ENCODE peak calls at places on chromosome 5, in seven cellular contexts. V is HCT116, B is WERI-Rb-1, I is fibroblast of pulmonary artery, C is heart left ventricle, A is breast epithelium, D is astrocyte. H is an unnamed sample.

GRCh38 chr5:97043511-97043910 is 98.9 kb downstream of the LIX1 start:
- DNase-seq in V (no peak), B (no peak), I (no peak), C (no peak), A (no peak), D (no peak), H (no peak)

GRCh38 chr5:171355302-171355724 is 32.3 kb upstream of the NPM1 start:
- DNase-seq in V (no peak), B (no peak), I (no peak), C (no peak), A (no peak), D (no peak), H (no peak)

GRCh38 chr5:125381290-125381689 is 634.9 kb upstream of the ZNF608 start:
- DNase-seq in V (no peak), B (no peak), I (no peak), C (no peak), A (no peak), D (no peak), H (no peak)

GRCh38 chr5:1805326-1805725 is 4.1 kb downstream of the NDUFS6 start:
- DNase-seq in V (no peak), B (no peak), I (no peak), C (no peak), A (no peak), D (no peak), H (no peak)

GRCh38 chr5:55003432-55004065 is 18.2 kb upstream of the ESM1 start:
- DNase-seq in V (no peak), B (no peak), I (no peak), C (no peak), A (no peak), D (no peak), H (no peak)

GRCh38 chr5:32805966-32806626 is 95.0 kb downstream of the NPR3 start:
- DNase-seq in V (no peak), B (no peak), I (peak; percentile 56), C (no peak), A (no peak), D (peak; percentile 70), H (peak; percentile 85)

GRCh38 chr5:149063017-149063687 is at the start of gene SH3TC2:
- DNase-seq in V (peak; percentile 72), B (no peak), I (peak; percentile 68), C (peak; percentile 69), A (peak; percentile 48), D (peak; percentile 32), H (peak; percentile 73)

GRCh38 chr5:139562847-139563246 is 1.7 kb downstream of the UBE2D2 start:
- DNase-seq in V (no peak), B (no peak), I (peak; percentile 6), C (no peak), A (no peak), D (no peak), H (no peak)

GRCh38 chr5:145479271-145479670 is 355.9 kb downstream of the PRELID2 start:
- DNase-seq in V (no peak), B (no peak), I (peak; percentile 41), C (no peak), A (no peak), D (peak; percentile 48), H (peak; percentile 44)

GRCh38 chr5:176822041-176822425 is 11.7 kb downstream of the UNC5A start:
- DNase-seq in V (no peak), B (no peak), I (no peak), C (no peak), A (no peak), D (no peak), H (no peak)

GRCh38 chr5:170751631-170752030 is 31.9 kb upstream of the GABRP start:
- DNase-seq in V (no peak), B (no peak), I (no peak), C (no peak), A (no peak), D (no peak), H (no peak)

GRCh38 chr5:160054831-160055230 is 45.9 kb downstream of the TTC1 start:
- DNase-seq in V (no peak), B (no peak), I (no peak), C (no peak), A (no peak), D (peak; percentile 17), H (peak; percentile 21)

GRCh38 chr5:103442756-103443155 is 119.8 kb downstream of the NUDT12 start:
- DNase-seq in V (no peak), B (no peak), I (no peak), C (no peak), A (no peak), D (no peak), H (no peak)

GRCh38 chr5:91170266-91170665 is 212.9 kb downstream of the ARRDC3 start:
- DNase-seq in V (no peak), B (no peak), I (peak; percentile 74), C (no peak), A (no peak), D (peak; percentile 70), H (peak; percentile 84)

GRCh38 chr5:38853753-38854470 is 8.1 kb downstream of the OSMR start:
- DNase-seq in V (peak; percentile 51), B (no peak), I (peak; percentile 93), C (no peak), A (no peak), D (peak; percentile 97), H (peak; percentile 91)

GRCh38 chr5:18811616-18812015 is 1176.4 kb downstream of the CDH18 start:
- DNase-seq in V (no peak), B (peak; percentile 76), I (no peak), C (no peak), A (no peak), D (no peak), H (no peak)

GRCh38 chr5:173903396-173904140 is 15.4 kb downstream of the CPEB4 start:
- DNase-seq in V (no peak), B (no peak), I (no peak), C (no peak), A (no peak), D (no peak), H (no peak)

GRCh38 chr5:171630047-171630669 is 155.5 kb upstream of the SMIM23 start:
- DNase-seq in V (peak; percentile 41), B (peak; percentile 76), I (peak; percentile 46), C (peak; percentile 68), A (no peak), D (peak; percentile 39), H (peak; percentile 16)

GRCh38 chr5:151427258-151427657 is 20.1 kb upstream of the SLC36A1 start:
- DNase-seq in V (no peak), B (no peak), I (no peak), C (no peak), A (no peak), D (no peak), H (no peak)

GRCh38 chr5:65999061-65999723 is 72.8 kb downstream of the ERBIN start:
- DNase-seq in V (no peak), B (no peak), I (no peak), C (no peak), A (no peak), D (no peak), H (no peak)
- H3K4me3 ChIP-seq in V (no peak overlapping the region), B (no peak overlapping the region), I (no peak overlapping the region), C (no peak overlapping the region), A (no peak overlapping the region), D (no peak overlapping the region), H (no peak overlapping the region)

GRCh38 chr5:307794-308579 is 13.5 kb upstream of the AHRR start:
- DNase-seq in V (no peak), B (no peak), I (no peak), C (peak; percentile 14), A (no peak), D (no peak), H (no peak)

GRCh38 chr5:310516-310915 is 11.0 kb upstream of the AHRR start:
- DNase-seq in V (no peak), B (no peak), I (no peak), C (no peak), A (no peak), D (no peak), H (no peak)

GRCh38 chr5:310941-311434 is 10.5 kb upstream of the AHRR start:
- DNase-seq in V (no peak), B (no peak), I (peak; percentile 76), C (no peak), A (peak; percentile 7), D (peak; percentile 53), H (no peak)

GRCh38 chr5:307306-307705 is 14.2 kb upstream of the AHRR start:
- DNase-seq in V (no peak), B (peak; percentile 3), I (no peak), C (no peak), A (no peak), D (no peak), H (no peak)

DNA sequence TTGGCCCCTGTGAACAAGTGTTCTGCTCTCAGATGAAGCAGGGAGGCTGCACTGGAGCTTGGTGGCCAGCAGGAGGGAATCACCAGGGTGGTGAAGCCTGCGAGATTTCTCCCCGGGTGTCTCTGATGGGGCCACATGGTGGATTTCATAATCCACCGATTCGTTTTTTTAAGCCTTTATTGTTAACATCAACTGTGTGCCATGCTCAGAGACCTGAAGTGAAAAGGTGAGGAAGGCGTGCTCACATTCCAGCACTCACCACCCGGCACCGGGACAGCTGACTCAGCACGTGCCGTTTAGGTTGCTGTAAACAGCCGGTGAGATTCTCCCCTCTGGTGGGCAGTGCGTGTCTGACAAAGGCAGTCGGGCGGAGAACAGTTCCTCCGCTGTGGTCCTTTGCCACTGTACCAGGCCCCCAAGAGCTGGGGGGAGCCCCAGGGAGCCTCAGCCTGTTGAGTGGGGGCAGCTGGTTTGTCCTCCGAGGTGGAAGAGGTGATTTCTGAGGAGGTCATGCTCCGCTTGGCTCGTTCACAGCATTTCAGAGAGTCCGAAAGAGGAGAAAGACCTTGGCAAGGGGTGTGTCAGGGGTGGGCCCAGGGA is 12.7 kb upstream of the AHRR start:
- DNase-seq in V (no peak), B (no peak), I (peak; percentile 58), C (peak; percentile 11), A (no peak), D (peak; percentile 47), H (no peak)
- TF ChIP-seq CTCF in V (no peak), B (no peak), I (peak; percentile 43), C (peak; percentile 13), A (no peak), D (peak; percentile 38), H (peak; percentile 28)

DNA sequence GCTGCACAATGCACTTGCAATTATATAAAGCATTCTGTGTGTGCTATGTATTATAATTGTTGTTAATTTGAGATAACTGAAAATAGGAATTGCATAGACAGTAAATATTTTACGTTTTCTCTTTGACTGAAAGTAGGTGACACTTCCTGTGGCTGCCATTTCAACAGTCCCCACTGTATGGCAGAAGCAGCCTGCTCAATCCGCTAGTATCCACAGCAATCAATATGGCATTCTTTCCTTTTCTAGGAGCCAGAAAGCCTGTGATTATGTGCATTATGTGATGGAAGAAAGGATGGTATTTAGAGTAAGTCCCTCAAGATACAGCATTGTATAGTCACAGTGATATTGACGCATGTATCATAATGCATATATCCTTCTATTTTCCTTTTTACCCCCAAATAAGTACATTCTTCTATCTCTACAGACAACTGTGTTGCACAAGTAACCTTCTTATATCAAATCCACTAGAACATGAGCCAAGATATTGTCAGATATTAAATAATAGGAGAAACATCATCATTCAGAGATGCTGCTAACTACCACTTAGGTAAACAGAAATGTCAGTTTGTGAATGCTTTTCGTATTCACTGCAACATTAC is 59.7 kb downstream of the CARTPT start:
- DNase-seq in V (peak; percentile 45), B (peak; percentile 51), I (peak; percentile 36), C (no peak), A (no peak), D (peak; percentile 16), H (peak; percentile 25)
- H3K4me3 ChIP-seq in V (no peak overlapping the region), B (no peak overlapping the region), I (no peak overlapping the region), C (no peak overlapping the region), A (no peak overlapping the region), D (no peak overlapping the region), H (no peak overlapping the region)

DNA sequence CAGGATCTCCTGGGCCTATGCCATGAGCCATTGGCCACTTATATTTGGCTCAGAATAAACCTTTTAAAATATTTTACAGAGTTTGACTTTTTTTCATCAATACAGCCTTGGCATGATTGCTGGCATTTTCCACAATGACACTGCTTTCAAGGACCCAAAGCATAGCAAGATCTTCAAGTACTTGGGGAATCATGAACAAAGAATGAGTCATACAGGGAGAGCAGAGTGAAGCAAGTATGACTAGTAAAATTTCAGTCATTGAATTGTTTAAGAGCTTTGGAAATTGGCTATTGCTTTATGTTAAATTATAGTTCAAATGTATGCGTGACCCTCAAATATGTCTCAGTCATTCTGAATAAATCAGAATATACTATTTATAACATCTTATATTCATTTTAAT is 53.0 kb downstream of the GDNF start:
- DNase-seq in V (no peak), B (no peak), I (peak; percentile 70), C (no peak), A (no peak), D (peak; percentile 87), H (peak; percentile 91)
- TF ChIP-seq CTCF in V (no peak), B (no peak), I (no peak), C (no peak), A (no peak), D (no peak), H (no peak)

H was measured in AG10803.